ENCODE peak calls at places on chromosomes 16 and 17, in ten cellular contexts. I, O, K, Y, G, C, X, F, B and L are unnamed samples.

GRCh38 chr16:82730901-82731300 is 104.1 kb downstream of the CDH13 start:
- DNase-seq in I (no peak), O (no peak), K (no peak), Y (peak), G (no peak), C (no peak), X (no peak), F (no peak), B (no peak), L (no peak)

GRCh38 chr17:2008332-2009126 is 16.6 kb downstream of the RTN4RL1 start:
- DNase-seq in I (no peak), O (no peak), K (no peak), Y (no peak), G (no peak), C (no peak), X (no peak), F (no peak), B (no peak), L (no peak)

GRCh38 chr16:25210758-25211157 is 6.0 kb upstream of the AQP8 start:
- DNase-seq in I (no peak), O (no peak), K (no peak), Y (peak), G (no peak), C (no peak), X (no peak), F (peak), B (peak), L (no peak)

GRCh38 chr17:38705523-38705802 is 390 bp downstream of the MLLT6 start:
- DNase-seq in I (no peak), O (peak), K (no peak), Y (no peak), G (no peak), C (no peak), X (peak), F (no peak), B (no peak), L (no peak)

GRCh38 chr17:75518201-75518600 is 1.9 kb downstream of the TSEN54 start:
- DNase-seq in I (no peak), O (no peak), K (no peak), Y (no peak), G (no peak), C (no peak), X (no peak), F (no peak), B (no peak), L (no peak)

GRCh38 chr16:69329369-69330285 is 761 bp downstream of the PDF start:
- DNase-seq in I (no peak), O (no peak), K (peak), Y (no peak), G (no peak), C (no peak), X (no peak), F (peak), B (peak), L (no peak)

GRCh38 chr17:50638851-50639767 is 4.4 kb downstream of the ABCC3 start:
- DNase-seq in I (no peak), O (peak), K (peak), Y (peak), G (no peak), C (peak), X (peak), F (peak), B (peak), L (peak)

GRCh38 chr17:71679832-71680231 is 441.0 kb upstream of the SOX9 start:
- DNase-seq in I (no peak), O (no peak), K (no peak), Y (no peak), G (no peak), C (no peak), X (no peak), F (no peak), B (no peak), L (no peak)

GRCh38 chr17:18381158-18381952 is 3.8 kb downstream of the EVPLL start:
- DNase-seq in I (no peak), O (no peak), K (no peak), Y (no peak), G (no peak), C (no peak), X (no peak), F (no peak), B (no peak), L (no peak)

GRCh38 chr17:36977066-36977465 is 28.3 kb downstream of the AATF start:
- DNase-seq in I (no peak), O (no peak), K (peak), Y (no peak), G (no peak), C (no peak), X (no peak), F (no peak), B (no peak), L (no peak)

GRCh38 chr17:14784997-14785696 is 480.0 kb downstream of the PMP22 start:
- DNase-seq in I (no peak), O (no peak), K (peak), Y (no peak), G (no peak), C (no peak), X (no peak), F (no peak), B (no peak), L (no peak)

GRCh38 chr16:25109643-25110042 is 1.9 kb upstream of the LCMT1 start:
- DNase-seq in I (no peak), O (no peak), K (no peak), Y (peak), G (no peak), C (no peak), X (peak), F (peak), B (peak), L (no peak)

GRCh38 chr16:27242868-27243590 is 25.5 kb downstream of the NSMCE1 start:
- DNase-seq in I (peak), O (peak), K (no peak), Y (peak), G (no peak), C (peak), X (peak), F (peak), B (peak), L (peak)

GRCh38 chr16:16150117-16150877 is 73.0 kb downstream of the ABCC6 start:
- DNase-seq in I (no peak), O (no peak), K (no peak), Y (peak), G (no peak), C (peak), X (peak), F (peak), B (peak), L (no peak)

GRCh38 chr17:72502111-72502939 is 381.5 kb downstream of the SOX9 start:
- DNase-seq in I (no peak), O (peak), K (peak), Y (peak), G (no peak), C (no peak), X (peak), F (peak), B (peak), L (no peak)

GRCh38 chr17:21143695-21144094 is 16.9 kb downstream of the DHRS7B start:
- DNase-seq in I (no peak), O (no peak), K (no peak), Y (no peak), G (no peak), C (no peak), X (no peak), F (no peak), B (no peak), L (no peak)

GRCh38 chr17:236641-237405 is 55.4 kb upstream of the DOC2B start:
- DNase-seq in I (no peak), O (peak), K (peak), Y (no peak), G (peak), C (no peak), X (peak), F (no peak), B (no peak), L (peak)

GRCh38 chr17:235831-236640 is 54.6 kb upstream of the DOC2B start:
- DNase-seq in I (no peak), O (peak), K (no peak), Y (no peak), G (peak), C (no peak), X (peak), F (no peak), B (no peak), L (no peak)

GRCh38 chr17:233473-233941 is 52.1 kb upstream of the DOC2B start:
- DNase-seq in I (no peak), O (peak), K (no peak), Y (no peak), G (no peak), C (no peak), X (peak), F (no peak), B (no peak), L (peak)

GRCh38 chr17:231966-232807 is 50.7 kb upstream of the DOC2B start:
- DNase-seq in I (no peak), O (no peak), K (no peak), Y (no peak), G (peak), C (no peak), X (peak), F (no peak), B (no peak), L (peak)

DNA sequence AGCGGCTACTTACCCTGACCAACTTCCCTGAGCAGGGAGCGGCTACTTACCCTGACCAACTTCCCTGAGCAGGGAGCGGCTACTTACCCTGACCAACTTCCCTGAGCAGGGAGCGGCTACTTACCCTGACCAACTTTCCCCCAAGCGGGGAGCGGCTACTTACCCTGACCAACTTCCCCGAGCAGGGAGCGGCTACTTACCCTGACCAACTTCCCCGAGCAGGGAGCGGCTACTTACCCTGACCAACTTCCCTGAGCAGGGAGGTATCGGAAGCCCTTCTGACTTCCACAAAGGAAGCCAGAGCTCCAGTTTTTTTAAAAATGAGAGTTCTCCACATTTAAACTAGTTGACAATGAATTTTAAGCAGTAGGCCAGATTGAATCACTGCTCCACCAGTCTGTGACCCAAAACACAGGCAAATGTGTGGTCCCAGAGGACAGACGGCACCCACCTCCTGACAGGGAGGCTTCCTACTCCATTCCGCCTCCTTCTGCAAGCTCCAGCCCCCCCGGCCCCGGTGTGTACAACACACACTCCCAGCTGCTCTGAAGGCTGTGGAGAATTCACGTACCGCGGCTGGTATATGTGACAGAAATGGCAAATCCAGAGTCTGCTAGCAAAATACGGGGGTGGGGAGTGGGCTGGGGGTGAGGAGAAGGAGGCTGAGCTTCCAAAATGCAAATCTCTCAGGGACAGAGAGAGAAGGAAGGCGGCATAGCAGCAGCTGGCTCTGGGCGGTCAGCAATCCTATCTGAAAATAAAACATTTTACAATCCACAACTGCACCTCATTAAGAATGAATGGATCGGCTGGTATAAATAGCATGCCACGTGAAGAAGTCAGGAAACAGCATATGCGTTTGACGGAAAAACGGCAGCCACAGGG is 53.0 kb upstream of the DOC2B start:
- DNase-seq in I (no peak), O (peak), K (no peak), Y (no peak), G (peak), C (no peak), X (peak), F (no peak), B (no peak), L (no peak)
- H3K4me3 ChIP-seq in I (no peak), O (peak), K (no peak), Y (no peak), G (no peak), C (no peak), X (peak), F (no peak), B (no peak), L (no peak)

DNA sequence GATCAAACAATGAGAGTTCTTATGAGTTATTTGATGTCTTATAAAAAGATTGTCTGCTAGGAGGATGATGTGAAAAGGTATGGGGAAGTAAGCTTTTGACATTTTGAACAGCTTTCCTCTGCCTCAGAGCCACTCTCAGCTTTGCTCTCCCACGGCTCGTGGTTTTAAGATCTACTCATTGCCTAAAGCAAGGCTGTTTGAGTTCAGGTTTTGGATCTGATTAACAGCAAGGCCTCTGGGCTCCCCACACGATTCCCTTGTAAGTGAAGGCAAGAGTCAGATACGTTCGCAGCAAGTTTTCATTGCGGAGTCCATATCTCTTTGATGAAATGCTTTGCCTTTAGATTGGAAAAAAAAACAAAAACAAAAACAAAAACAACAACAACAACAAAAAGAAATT is 515.0 kb upstream of the SALL1 start:
- DNase-seq in I (no peak), O (no peak), K (no peak), Y (no peak), G (no peak), C (no peak), X (no peak), F (no peak), B (no peak), L (no peak)
- H3K4me3 ChIP-seq in I (no peak), O (no peak), K (no peak), Y (no peak), G (no peak), C (no peak), X (no peak), F (no peak), B (no peak), L (no peak)

GRCh38 chr17:64016248-64016784 is 4.1 kb downstream of the ICAM2 start:
- DNase-seq in I (no peak), O (no peak), K (no peak), Y (no peak), G (peak), C (no peak), X (no peak), F (no peak), B (no peak), L (peak)

GRCh38 chr17:64017381-64017980 is 3.0 kb downstream of the ICAM2 start:
- DNase-seq in I (no peak), O (no peak), K (no peak), Y (no peak), G (no peak), C (no peak), X (no peak), F (no peak), B (no peak), L (no peak)

GRCh38 chr17:64016974-64017373 is 3.5 kb downstream of the ICAM2 start:
- DNase-seq in I (no peak), O (no peak), K (no peak), Y (no peak), G (no peak), C (no peak), X (no peak), F (no peak), B (no peak), L (no peak)

GRCh38 chr17:64019486-64020067 is 856 bp downstream of the ICAM2 start:
- DNase-seq in I (no peak), O (no peak), K (no peak), Y (no peak), G (peak), C (no peak), X (no peak), F (no peak), B (no peak), L (peak)

DNA sequence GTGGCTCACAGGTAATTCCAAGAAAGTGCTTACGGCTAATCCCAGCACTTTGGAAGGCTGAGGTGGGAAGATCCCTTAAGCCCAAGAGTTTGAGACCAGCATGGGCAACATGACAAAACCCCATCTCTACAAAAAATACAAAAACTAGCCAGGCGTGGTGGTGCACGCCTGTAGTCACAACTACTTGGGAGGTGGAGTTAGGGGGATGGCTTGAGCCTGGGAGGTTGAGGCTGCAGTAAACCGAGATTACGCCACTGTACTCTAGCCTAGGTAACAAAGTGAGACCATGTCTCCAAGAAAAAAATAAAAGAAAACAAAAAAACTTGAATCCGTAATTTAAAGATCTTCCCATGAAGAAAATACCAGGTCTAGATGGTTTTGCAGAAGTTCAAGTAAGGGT is 5.0 kb downstream of the ICAM2 start:
- DNase-seq in I (no peak), O (no peak), K (no peak), Y (no peak), G (no peak), C (no peak), X (no peak), F (no peak), B (no peak), L (no peak)
- H3K4me3 ChIP-seq in I (no peak), O (no peak), K (no peak), Y (no peak), G (no peak), C (no peak), X (no peak), F (no peak), B (no peak), L (no peak)

DNA sequence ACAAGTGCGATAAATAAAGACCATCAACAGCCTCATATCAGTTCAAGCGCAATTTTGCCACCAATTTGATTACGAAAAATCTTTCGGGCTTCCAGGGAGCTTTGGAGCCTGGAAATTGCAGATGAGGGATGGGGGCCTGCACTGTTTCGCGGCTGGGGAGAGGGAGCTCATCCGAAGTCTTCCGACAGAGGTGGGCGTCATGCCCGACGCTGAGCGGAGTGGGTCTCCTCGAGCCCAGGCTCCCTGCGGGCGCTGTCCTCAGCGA is 115.9 kb upstream of the SMURF2 start:
- DNase-seq in I (no peak), O (no peak), K (no peak), Y (no peak), G (no peak), C (no peak), X (no peak), F (no peak), B (no peak), L (no peak)
- H3K4me3 ChIP-seq in I (no peak), O (peak), K (no peak), Y (no peak), G (peak), C (peak), X (peak), F (peak), B (peak), L (peak)

DNA sequence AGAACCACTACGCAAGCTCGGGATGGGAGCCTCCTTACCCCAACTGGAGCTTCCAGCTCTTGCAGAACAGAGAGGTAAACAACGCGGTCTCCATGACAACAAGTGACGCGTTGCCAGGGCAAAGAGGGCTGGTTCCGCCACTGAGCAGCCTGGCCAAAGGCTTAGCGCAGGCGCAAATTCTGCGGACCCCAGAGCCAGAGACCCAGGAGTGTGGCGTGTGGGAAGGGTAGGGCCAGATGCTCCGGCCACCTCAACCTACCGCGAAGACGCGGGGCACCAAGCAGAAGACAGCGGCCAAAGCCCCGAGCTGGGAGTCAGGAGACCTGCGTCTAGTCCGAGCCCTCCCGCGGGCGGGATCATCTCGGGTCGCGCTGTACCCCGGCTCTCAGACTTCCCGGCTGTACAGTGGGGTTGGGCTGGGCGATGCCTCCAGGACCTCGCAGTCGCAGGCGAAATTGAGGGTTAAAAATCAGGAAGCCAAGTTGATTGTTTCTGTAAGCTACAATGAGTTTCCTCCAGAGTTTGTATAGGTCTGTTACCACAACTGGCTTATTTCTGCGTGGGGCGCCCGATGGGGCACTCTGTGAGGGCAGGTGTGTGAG is at the start of gene TEKT1:
- DNase-seq in I (peak), O (peak), K (peak), Y (peak), G (peak), C (peak), X (peak), F (peak), B (peak), L (peak)
- H3K4me3 ChIP-seq in I (peak), O (peak), K (no peak), Y (peak), G (peak), C (peak), X (peak), F (peak), B (peak), L (peak)

GRCh38 chr16:3183445-3184139 is 4.4 kb upstream of the OR1F1 start:
- DNase-seq in I (no peak), O (no peak), K (peak), Y (no peak), G (no peak), C (no peak), X (no peak), F (no peak), B (no peak), L (no peak)
- H3K4me3 ChIP-seq in I (peak), O (peak), K (peak), Y (peak), G (peak), C (peak), X (peak), F (peak), B (peak), L (peak)

DNA sequence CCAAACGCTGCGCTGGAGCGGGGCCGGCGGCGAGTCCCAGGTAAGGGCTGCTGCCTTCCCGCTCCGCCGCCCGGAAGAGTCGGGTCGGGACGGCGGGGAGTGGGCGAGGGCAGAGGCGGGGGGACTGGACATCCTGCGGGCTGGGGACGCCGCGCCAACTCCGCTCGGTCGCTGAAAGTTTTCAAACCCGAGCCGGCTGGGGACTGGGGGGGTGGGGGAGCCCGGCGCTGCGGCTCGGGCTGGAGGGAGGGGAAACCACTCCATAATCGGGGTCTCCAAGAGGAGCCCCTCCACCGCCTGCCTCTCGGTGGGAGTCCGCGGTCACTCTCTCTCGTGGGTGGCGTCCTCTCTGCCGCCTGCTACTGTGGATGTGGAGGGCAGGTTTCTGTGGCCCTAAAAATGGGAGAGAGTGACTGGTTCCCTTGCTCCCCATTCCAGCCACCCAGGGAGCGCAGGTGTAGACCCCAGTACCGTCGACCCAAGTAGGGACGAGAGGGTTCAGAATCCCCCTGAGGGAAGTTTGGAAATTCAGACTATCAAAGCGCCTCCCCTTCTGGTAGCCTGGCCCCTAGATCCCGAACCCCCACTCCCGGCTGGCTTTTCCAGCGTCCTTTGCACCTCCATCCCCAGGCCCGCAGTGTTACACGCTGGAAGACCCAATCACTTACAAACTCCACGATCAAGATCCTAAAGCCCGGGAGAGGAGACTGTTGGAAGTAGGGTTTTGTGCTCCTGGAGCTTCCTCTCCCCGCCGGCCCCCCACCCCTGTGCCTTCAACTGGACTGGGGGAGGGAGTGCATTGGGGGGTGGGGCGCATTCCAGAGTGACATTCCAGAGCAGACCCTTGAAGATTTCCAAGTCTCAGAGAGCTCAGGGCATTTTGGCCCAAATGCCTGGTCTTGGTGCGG is 850 bp downstream of the GPRC5C start:
- DNase-seq in I (no peak), O (no peak), K (peak), Y (no peak), G (peak), C (no peak), X (no peak), F (no peak), B (no peak), L (no peak)
- H3K4me3 ChIP-seq in I (peak), O (peak), K (peak), Y (peak), G (peak), C (peak), X (peak), F (no peak), B (peak), L (peak)

GRCh38 chr16:29784901-29785500 is 5.5 kb upstream of the KIF22 start:
- DNase-seq in I (peak), O (peak), K (peak), Y (peak), G (peak), C (no peak), X (peak), F (peak), B (peak), L (peak)
- H3K4me3 ChIP-seq in I (no peak), O (peak), K (no peak), Y (peak), G (peak), C (peak), X (peak), F (peak), B (peak), L (peak)